ENCODE peak calls at places on chromosomes 6 and 20, in seven cellular contexts. X is tibial nerve, O is upper lobe of left lung, K is tibial artery, V is heart left ventricle, C is left lung, Q is SJSA1. B is an unnamed sample.

GRCh38 chr20:58891076-58891685 is 38.7 kb downstream of the GNAS start:
- DNase-seq in X (peak), O (peak), K (peak), V (peak), C (peak), Q (no peak), B (peak)

GRCh38 chr20:34312024-34312460 is 8.9 kb upstream of the AHCY start:
- DNase-seq in X (no peak), O (no peak), K (no peak), V (no peak), C (no peak), Q (no peak), B (no peak)

GRCh38 chr6:42978487-42978792 is 541 bp downstream of the PEX6 start:
- DNase-seq in X (no peak), O (peak), K (no peak), V (peak), C (peak), Q (peak), B (peak)

GRCh38 chr6:132009175-132009574 is 58.0 kb upstream of the CCN2 start:
- DNase-seq in X (no peak), O (no peak), K (no peak), V (no peak), C (no peak), Q (no peak), B (no peak)

GRCh38 chr6:77038801-77039200 is 424.5 kb downstream of the HTR1B start:
- DNase-seq in X (no peak), O (no peak), K (no peak), V (no peak), C (no peak), Q (no peak), B (no peak)

GRCh38 chr6:29631860-29632731 is 887 bp downstream of the GABBR1 start:
- DNase-seq in X (peak), O (peak), K (peak), V (peak), C (peak), Q (no peak), B (peak)

GRCh38 chr6:30735668-30736314 is 6.7 kb downstream of the FLOT1 start:
- DNase-seq in X (no peak), O (no peak), K (no peak), V (no peak), C (no peak), Q (no peak), B (no peak)

GRCh38 chr6:41201784-41202181 is 834 bp upstream of the TREML2 start:
- DNase-seq in X (no peak), O (no peak), K (no peak), V (no peak), C (no peak), Q (no peak), B (no peak)

GRCh38 chr6:169832247-169832948 is 81.0 kb downstream of the ERMARD start:
- DNase-seq in X (no peak), O (no peak), K (no peak), V (no peak), C (no peak), Q (no peak), B (no peak)

GRCh38 chr6:80543598-80544181 is 437.2 kb downstream of the BCKDHB start:
- DNase-seq in X (no peak), O (no peak), K (no peak), V (no peak), C (no peak), Q (no peak), B (no peak)

GRCh38 chr20:41532935-41533334 is 85.2 kb downstream of the CHD6 start:
- DNase-seq in X (no peak), O (no peak), K (no peak), V (no peak), C (no peak), Q (no peak), B (no peak)

GRCh38 chr6:82712826-82713225 is 349.2 kb downstream of the TPBG start:
- DNase-seq in X (no peak), O (no peak), K (no peak), V (no peak), C (no peak), Q (no peak), B (no peak)

GRCh38 chr6:161922631-161923119 is 648.8 kb upstream of the AGPAT4 start:
- DNase-seq in X (peak), O (peak), K (no peak), V (peak), C (no peak), Q (peak), B (peak)

GRCh38 chr6:16762547-16763477 is 1.6 kb upstream of the ATXN1 start:
- DNase-seq in X (no peak), O (peak), K (no peak), V (peak), C (peak), Q (peak), B (peak)

GRCh38 chr20:61846074-61846473 is 219.6 kb downstream of the TAF4 start:
- DNase-seq in X (no peak), O (no peak), K (no peak), V (no peak), C (peak), Q (no peak), B (no peak)

GRCh38 chr20:37986063-37986858 is 47.0 kb downstream of the TTI1 start:
- DNase-seq in X (no peak), O (no peak), K (no peak), V (no peak), C (no peak), Q (no peak), B (no peak)
- H3K27ac ChIP-seq in X (peak), O (peak), K (peak), V (peak), C (peak), Q (no peak), B (peak)

DNA sequence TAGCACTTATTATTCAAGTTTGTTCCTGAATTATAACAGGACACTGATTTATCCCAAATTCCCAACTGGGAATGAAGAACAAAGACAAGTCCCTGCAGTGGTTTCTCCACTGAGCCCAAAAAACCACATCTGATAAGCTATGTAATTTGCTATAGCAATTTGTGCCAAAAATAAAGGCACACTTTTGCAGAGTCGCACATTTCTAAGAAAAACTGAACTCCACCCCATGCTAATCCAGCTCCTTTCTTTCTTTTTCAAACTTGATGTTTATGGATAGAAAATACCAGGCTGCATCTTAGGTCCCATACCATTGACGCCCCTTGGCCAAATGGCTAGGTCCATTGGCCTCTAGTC is 170.2 kb upstream of the CITED2 start:
- DNase-seq in X (no peak), O (no peak), K (no peak), V (no peak), C (no peak), Q (no peak), B (no peak)
- H3K27ac ChIP-seq in X (peak), O (no peak), K (peak), V (no peak), C (no peak), Q (no peak), B (peak)

DNA sequence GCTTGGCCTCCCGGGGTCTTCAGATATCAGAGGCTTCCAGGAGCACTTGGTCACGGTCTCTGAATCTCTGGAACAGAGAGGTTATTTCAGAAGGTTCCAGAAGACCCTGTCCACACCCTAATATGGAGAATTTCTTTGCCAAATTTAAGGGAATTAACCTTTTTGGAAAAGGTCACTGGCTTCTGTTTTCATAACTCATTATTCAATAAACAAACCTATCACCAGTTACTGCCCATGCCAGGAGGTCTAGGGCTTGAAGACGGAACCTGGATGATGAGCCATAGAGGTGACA is 507 bp upstream of the CST4 start:
- DNase-seq in X (no peak), O (no peak), K (no peak), V (no peak), C (no peak), Q (no peak), B (no peak)
- H3K27ac ChIP-seq in X (no peak), O (no peak), K (no peak), V (no peak), C (no peak), Q (no peak), B (no peak)

GRCh38 chr20:11232896-11233295 is 559.1 kb upstream of the JAG1 start:
- DNase-seq in X (no peak), O (no peak), K (no peak), V (no peak), C (no peak), Q (no peak), B (no peak)

GRCh38 chr20:11231742-11232141 is 557.9 kb upstream of the JAG1 start:
- DNase-seq in X (no peak), O (no peak), K (no peak), V (no peak), C (no peak), Q (no peak), B (no peak)

GRCh38 chr20:11235058-11235457 is 561.3 kb upstream of the JAG1 start:
- DNase-seq in X (no peak), O (no peak), K (no peak), V (no peak), C (no peak), Q (peak), B (no peak)

GRCh38 chr20:11232249-11232648 is 558.5 kb upstream of the JAG1 start:
- DNase-seq in X (no peak), O (no peak), K (no peak), V (no peak), C (no peak), Q (no peak), B (no peak)

DNA sequence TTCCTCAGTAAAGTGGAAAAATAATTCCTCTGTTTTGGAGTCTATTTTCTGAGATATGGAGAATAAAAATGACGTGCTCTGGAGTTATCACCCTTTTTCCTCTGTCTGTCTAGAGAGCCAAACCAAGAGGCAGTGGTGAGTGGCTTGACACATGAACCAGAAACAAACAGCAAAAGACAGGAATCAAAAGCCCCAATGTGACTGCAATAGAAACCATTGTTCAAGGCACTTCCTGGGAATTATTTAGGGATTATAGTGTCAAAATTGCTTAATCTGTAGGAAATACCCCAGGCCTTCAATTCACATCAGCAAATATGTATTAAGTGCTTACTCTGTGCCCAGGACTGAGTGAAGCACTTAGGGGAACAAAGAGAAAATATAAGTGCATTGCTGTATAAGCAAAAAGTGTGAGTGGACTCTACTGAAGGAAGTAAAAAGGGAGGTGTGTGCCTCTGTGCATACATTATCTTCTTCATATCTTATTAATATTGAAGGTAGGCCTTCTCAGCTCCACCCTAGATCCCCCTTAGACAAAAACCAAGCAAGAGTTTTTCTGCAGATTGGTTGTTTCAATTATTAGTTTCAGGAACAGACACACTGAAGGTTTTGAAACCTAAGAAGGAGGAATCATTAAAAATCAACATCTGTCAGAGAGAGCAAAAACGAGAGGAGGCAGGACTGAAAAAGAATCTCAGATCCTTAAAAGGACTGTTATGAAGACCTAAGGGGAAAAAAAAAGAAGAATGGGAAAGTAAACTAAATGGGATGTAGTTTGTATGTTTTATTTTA is 560.6 kb upstream of the JAG1 start:
- DNase-seq in X (no peak), O (no peak), K (no peak), V (no peak), C (no peak), Q (peak), B (no peak)
- H3K27ac ChIP-seq in X (peak), O (no peak), K (peak), V (peak), C (no peak), Q (peak), B (no peak)

DNA sequence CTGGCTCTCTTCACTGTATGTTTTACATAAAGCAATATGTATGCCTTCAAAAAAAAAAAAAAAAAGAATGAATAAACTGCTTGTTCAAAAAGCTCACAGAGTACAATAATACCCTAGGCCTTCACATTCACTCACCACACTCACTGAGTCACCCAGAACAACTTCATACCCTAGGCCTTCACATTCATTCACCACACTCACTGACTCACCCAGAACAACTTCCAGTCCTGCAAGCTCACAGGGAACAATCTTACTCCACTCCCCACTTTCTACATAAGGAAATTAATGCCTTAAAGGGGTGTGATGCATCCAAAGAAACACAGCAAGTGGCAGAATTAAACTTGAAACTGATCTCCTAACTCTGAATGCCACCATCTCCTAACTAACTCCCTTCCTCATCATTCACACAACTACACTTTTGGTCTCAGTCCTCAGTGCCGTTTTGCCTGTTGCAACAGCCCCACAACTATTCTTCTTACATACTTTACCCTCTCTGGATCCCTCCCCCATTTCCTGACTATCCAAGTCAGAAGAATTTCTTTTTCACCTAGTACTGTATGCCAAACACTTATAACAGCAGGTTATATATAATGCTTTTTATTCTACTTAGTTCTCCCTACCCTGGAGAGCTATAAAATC is 34.2 kb downstream of the NHSL1 start:
- DNase-seq in X (no peak), O (no peak), K (no peak), V (no peak), C (no peak), Q (peak), B (no peak)
- H3K27ac ChIP-seq in X (no peak), O (no peak), K (no peak), V (no peak), C (no peak), Q (peak), B (no peak)

GRCh38 chr6:119459207-119459974 is 109.8 kb upstream of the MAN1A1 start:
- DNase-seq in X (no peak), O (no peak), K (no peak), V (no peak), C (no peak), Q (no peak), B (no peak)
- H3K27ac ChIP-seq in X (no peak), O (no peak), K (no peak), V (no peak), C (no peak), Q (no peak), B (peak)

DNA sequence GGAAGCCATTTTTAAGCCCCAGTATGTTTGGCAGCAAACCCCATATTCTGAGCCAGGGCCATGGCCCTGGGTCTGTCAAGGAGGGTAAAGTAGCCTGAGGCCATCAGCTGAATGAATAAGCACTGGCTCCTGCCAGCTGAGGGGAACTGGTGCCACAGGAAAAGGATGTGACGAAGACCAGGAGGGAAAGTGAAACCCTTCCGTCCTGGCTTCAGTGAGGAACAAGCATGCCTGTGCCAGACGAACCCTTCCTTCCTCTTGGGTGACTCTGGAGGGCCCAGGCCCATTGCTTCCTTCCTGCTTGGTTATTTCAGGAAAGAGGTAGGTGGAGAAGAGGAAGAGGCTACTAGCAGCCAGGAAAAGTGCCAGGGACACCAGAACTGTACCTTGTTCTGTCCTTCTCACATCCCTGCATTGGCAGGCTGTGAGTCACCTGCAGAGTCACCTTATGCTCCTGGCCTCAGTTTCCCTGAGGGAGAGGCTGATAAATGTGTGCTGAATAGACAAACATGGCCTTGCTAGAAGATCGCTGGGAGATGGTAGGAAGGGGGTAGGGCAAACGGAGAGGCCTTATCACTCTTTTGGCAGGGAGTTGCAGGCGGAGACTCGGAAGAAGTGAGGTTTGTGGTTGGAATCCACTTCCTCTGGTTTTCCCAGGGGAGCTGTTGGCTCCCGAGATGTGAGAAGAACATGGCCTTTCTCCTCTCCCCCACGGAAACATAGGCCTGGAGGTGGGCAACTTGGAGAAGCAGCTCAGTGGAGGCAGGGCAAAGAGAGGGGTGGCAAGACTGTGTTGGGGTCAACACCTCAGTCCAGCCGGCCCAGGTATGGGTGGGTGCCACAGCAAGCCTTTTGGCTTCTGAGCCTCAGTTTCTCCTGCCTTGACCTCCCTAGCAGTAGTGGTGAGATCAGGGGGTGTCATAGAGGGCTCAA is 37.4 kb downstream of the COX4I2 start:
- DNase-seq in X (peak), O (peak), K (peak), V (peak), C (peak), Q (peak), B (peak)
- H3K27ac ChIP-seq in X (peak), O (peak), K (peak), V (peak), C (peak), Q (peak), B (peak)

DNA sequence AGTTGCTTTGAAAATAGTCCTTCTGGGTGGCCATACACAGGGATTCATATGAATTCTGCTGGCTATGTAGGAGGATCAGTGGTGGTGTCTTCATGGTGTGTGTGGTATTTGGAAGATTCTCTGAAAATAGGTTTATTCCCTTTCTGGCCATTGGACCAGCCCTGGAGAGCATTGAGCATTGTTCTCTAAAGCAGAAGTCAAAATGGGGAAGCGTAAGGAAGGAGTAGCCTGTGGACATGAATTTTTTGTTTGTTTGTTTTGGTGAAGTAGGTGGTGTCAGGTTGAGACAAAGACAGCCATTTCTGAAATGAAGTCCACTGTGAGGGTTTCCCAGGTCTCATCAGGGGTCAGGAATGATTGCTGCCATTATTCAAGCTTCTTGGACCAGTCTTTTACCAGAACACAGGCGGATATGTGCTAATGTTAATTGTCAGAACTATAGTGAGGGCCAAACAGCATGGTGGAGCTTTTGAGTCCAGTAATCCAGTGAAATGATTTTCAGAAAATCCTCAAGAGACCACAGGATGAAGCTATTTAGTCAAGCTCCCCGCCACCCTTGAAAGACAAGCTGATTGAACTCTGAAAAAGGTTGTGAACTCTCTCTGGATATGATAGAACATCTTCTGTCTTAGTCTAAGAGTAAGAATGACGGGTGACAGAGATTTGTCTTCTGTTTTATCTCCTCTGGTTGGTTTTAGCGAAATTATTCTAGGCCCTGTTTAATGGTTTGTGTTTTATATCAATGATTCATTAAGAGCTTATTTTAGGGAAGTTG is 60.0 kb downstream of the DNAH8 start:
- DNase-seq in X (no peak), O (no peak), K (no peak), V (no peak), C (no peak), Q (no peak), B (no peak)
- H3K27ac ChIP-seq in X (no peak), O (no peak), K (no peak), V (no peak), C (no peak), Q (no peak), B (no peak)